ENCODE peak calls at places on chromosome 19, in four cellular contexts. E, K, J and O are unnamed samples.

GRCh38 chr19:29873801-29874575 is 62.2 kb downstream of the CCNE1 start:
- DNase-seq in E (no peak), K (no peak), J (no peak), O (no peak)

GRCh38 chr19:44875666-44876418 is 15.2 kb upstream of the TOMM40 start:
- DNase-seq in E (no peak), J (no peak), K (peak; percentile 58), O (no peak)

GRCh38 chr19:35224681-35225604 is 3.6 kb downstream of the FAM187B start:
- DNase-seq in K (no peak), J (no peak), E (no peak), O (no peak)

GRCh38 chr19:42313096-42313839 is at the start of gene TMEM145:
- DNase-seq in J (no peak), K (peak; percentile 52), E (peak; percentile 65), O (no peak)

GRCh38 chr19:50344661-50345318 is 15.6 kb upstream of the KCNC3 start:
- DNase-seq in J (no peak), E (no peak), K (no peak), O (no peak)

GRCh38 chr19:48390188-48391099 is 907 bp downstream of the KDELR1 start:
- DNase-seq in E (peak; percentile 74), J (peak; percentile 53), K (peak; percentile 72), O (no peak)

GRCh38 chr19:17686027-17686511 is 2.1 kb downstream of the UNC13A start:
- DNase-seq in J (no peak), K (peak; percentile 42), E (no peak), O (no peak)

GRCh38 chr19:35862528-35862927 is 5.8 kb downstream of the KIRREL2 start:
- DNase-seq in K (no peak), J (no peak), E (no peak), O (no peak)

GRCh38 chr19:14138576-14139265 is 2.3 kb upstream of the ASF1B start:
- DNase-seq in E (no peak), J (no peak), K (peak; percentile 44), O (no peak)

GRCh38 chr19:3683866-3684816 is 16.1 kb downstream of the PIP5K1C start:
- DNase-seq in K (peak; percentile 61), E (no peak), J (no peak), O (no peak)

GRCh38 chr19:1921326-1921725 is 16.1 kb downstream of the ADAT3 start:
- DNase-seq in J (no peak), E (no peak), K (no peak), O (no peak)

GRCh38 chr19:30666301-30666803 is 294.2 kb downstream of the ZNF536 start:
- DNase-seq in J (peak; percentile 35), E (peak; percentile 66), K (peak; percentile 36), O (no peak)

GRCh38 chr19:8663920-8664670 is 33.7 kb downstream of the NFILZ start:
- DNase-seq in J (no peak), E (no peak), K (no peak), O (no peak)

GRCh38 chr19:12838893-12839656 is 760 bp downstream of the MAST1 start:
- DNase-seq in J (no peak), E (no peak), K (no peak), O (no peak)

GRCh38 chr19:18741566-18742121 is 49.5 kb downstream of the COMP start:
- DNase-seq in J (no peak), E (peak; percentile 67), K (no peak), O (no peak)

GRCh38 chr19:35037716-35038622 is 3.6 kb upstream of the HPN start:
- DNase-seq in K (peak; percentile 67), J (peak; percentile 56), E (no peak), O (no peak)

GRCh38 chr19:30719991-30720329 is 347.8 kb downstream of the ZNF536 start:
- DNase-seq in E (no peak), K (no peak), J (no peak), O (no peak)

GRCh38 chr19:49017666-49018351 is 918 bp upstream of the LHB start:
- DNase-seq in K (peak; percentile 68), J (peak; percentile 35), E (peak; percentile 62), O (no peak)

GRCh38 chr19:48878219-48879024 is 6.2 kb downstream of the PPP1R15A start:
- DNase-seq in J (peak; percentile 59), K (peak; percentile 97), E (no peak), O (no peak)

GRCh38 chr19:584240-585001 is 5.3 kb upstream of the HCN2 start:
- DNase-seq in K (peak; percentile 66), J (no peak), E (peak; percentile 74), O (no peak)

GRCh38 chr19:2290441-2291184 is 8.6 kb upstream of the PEAK3 start:
- DNase-seq in K (no peak), J (no peak), E (no peak), O (no peak)

GRCh38 chr19:30227661-30228112 is 144.5 kb upstream of the ZNF536 start:
- DNase-seq in K (peak; percentile 71), E (peak; percentile 59), J (peak; percentile 37), O (no peak)

GRCh38 chr19:36041831-36042230 is 9.2 kb upstream of the CLIP3 start:
- DNase-seq in E (no peak), J (no peak), K (peak; percentile 97), O (peak; percentile 59)

GRCh38 chr19:41795031-41795461 is 1.3 kb upstream of the CEACAM3 start:
- DNase-seq in E (no peak), K (peak; percentile 41), J (peak; percentile 51), O (no peak)

GRCh38 chr19:3407556-3408516 is 41.5 kb downstream of the NFIC start:
- DNase-seq in J (peak; percentile 70), E (peak; percentile 71), K (peak; percentile 55), O (no peak)

GRCh38 chr19:55392820-55393219 is 7.1 kb downstream of the RPL28 start:
- DNase-seq in J (no peak), K (no peak), E (no peak), O (no peak)

GRCh38 chr19:4676955-4677731 is 7.0 kb upstream of the MYDGF start:
- DNase-seq in K (peak; percentile 52), E (no peak), J (no peak), O (no peak)

GRCh38 chr19:768424-768823 is 17.5 kb downstream of the MISP start:
- DNase-seq in E (no peak), K (peak; percentile 90), J (no peak), O (peak; percentile 51)

GRCh38 chr19:48856921-48857320 is 11.5 kb downstream of the PLEKHA4 start:
- DNase-seq in J (no peak), E (no peak), K (no peak), O (no peak)

GRCh38 chr19:582497-583197 is 7.0 kb upstream of the HCN2 start:
- DNase-seq in K (peak; percentile 37), J (no peak), E (no peak), O (no peak)

GRCh38 chr19:7078007-7078406 is 8.5 kb downstream of the ZNF557 start:
- DNase-seq in E (no peak), J (no peak), K (no peak), O (no peak)
- H3K9me3 ChIP-seq in E (peaks cover 3% of the 10 kb centered on the region), J (peaks cover 80% of the 10 kb centered on the region), K (peaks cover 5% of the 10 kb centered on the region), O (peaks cover 73% of the 10 kb centered on the region)

GRCh38 chr19:39136225-39136940 is 10.8 kb downstream of the PAK4 start:
- DNase-seq in J (no peak), E (no peak), K (no peak), O (no peak)
- H3K27ac ChIP-seq in J (no peak overlapping the region), E (no peak overlapping the region), K (no peak overlapping the region), O (no peak overlapping the region)

GRCh38 chr19:52120286-52120685 is 19.5 kb downstream of the ZNF616 start:
- DNase-seq in J (no peak), K (no peak), E (no peak), O (no peak)
- H3K9me3 ChIP-seq in J (peaks cover 88% of the 10 kb centered on the region), K (peaks cover 26% of the 10 kb centered on the region), E (peaks cover 12% of the 10 kb centered on the region), O (peaks cover 55% of the 10 kb centered on the region)

GRCh38 chr19:10049626-10050025 is 36.3 kb downstream of the RDH8 start:
- DNase-seq in J (no peak), K (no peak), E (no peak), O (no peak)
- H3K27ac ChIP-seq in J (no peak overlapping the region), K (no peak overlapping the region), E (no peak overlapping the region), O (no peak overlapping the region)